ENCODE peak calls at places on chromosomes 1 and 21, in four cellular contexts. N is HL-60, E is K562, D is GM12878. C is an unnamed sample.

GRCh38 chr1:93846929-93847810 is 31.8 kb downstream of the DNTTIP2 start:
- DNase-seq in N (peak; percentile 74), D (peak; percentile 92), E (peak; percentile 90), C (peak; percentile 73)

GRCh38 chr1:30452925-30453324 is 270.5 kb downstream of the MATN1 start:
- DNase-seq in D (no peak), N (no peak), E (no peak), C (no peak)

GRCh38 chr21:36480618-36481017 is 696 bp upstream of the CLDN14 start:
- DNase-seq in N (no peak), E (no peak), D (no peak), C (no peak)

GRCh38 chr1:191151321-191151807 is 673.7 kb upstream of the BRINP3 start:
- DNase-seq in D (no peak), E (no peak), N (no peak), C (no peak)

GRCh38 chr21:23162213-23162946 is 2164.2 kb downstream of the NCAM2 start:
- DNase-seq in E (no peak), D (no peak), N (no peak), C (no peak)

GRCh38 chr1:109499661-109500536 is 6.0 kb downstream of the CYB561D1 start:
- DNase-seq in E (peak; percentile 81), D (no peak), N (no peak), C (no peak)

GRCh38 chr1:210598135-210598652 is 269.5 kb downstream of the HHAT start:
- DNase-seq in E (peak; percentile 43), N (peak; percentile 69), D (no peak), C (no peak)

GRCh38 chr1:183293243-183293642 is 107.2 kb downstream of the LAMC2 start:
- DNase-seq in D (no peak), N (no peak), E (no peak), C (no peak)

GRCh38 chr21:44819283-44820243 is 1.7 kb upstream of the SUMO3 start:
- DNase-seq in D (no peak), N (no peak), E (no peak), C (no peak)

GRCh38 chr1:27111771-27112573 is 43.0 kb downstream of the SLC9A1 start:
- DNase-seq in N (peak; percentile 99), D (no peak), E (peak; percentile 78), C (peak; percentile 84)

GRCh38 chr1:10045480-10046355 is 13.0 kb downstream of the UBE4B start:
- DNase-seq in E (peak; percentile 72), D (no peak), N (no peak), C (no peak)

GRCh38 chr1:225360119-225360518 is 67.7 kb downstream of the LBR start:
- DNase-seq in D (no peak), E (no peak), N (no peak), C (no peak)

GRCh38 chr1:40976952-40977690 is 2.4 kb upstream of the CTPS1 start:
- DNase-seq in E (no peak), D (no peak), N (no peak), C (no peak)

GRCh38 chr1:3170566-3171453 is 101.8 kb downstream of the PRDM16 start:
- DNase-seq in D (no peak), E (peak; percentile 26), N (no peak), C (no peak)

GRCh38 chr1:110003747-110004428 is 19.3 kb downstream of the AHCYL1 start:
- DNase-seq in N (peak; percentile 73), D (peak; percentile 45), E (peak; percentile 87), C (no peak)

GRCh38 chr1:116724765-116725375 is 29.4 kb upstream of the CD2 start:
- DNase-seq in N (no peak), D (no peak), E (peak; percentile 88), C (no peak)

GRCh38 chr21:38487906-38488639 is 10.2 kb downstream of the ERG start:
- DNase-seq in E (no peak), D (no peak), N (no peak), C (no peak)

GRCh38 chr1:181099152-181100014 is 10.9 kb downstream of the IER5 start:
- DNase-seq in E (no peak), N (no peak), D (peak; percentile 95), C (no peak)

GRCh38 chr1:77227383-77227782 is 8.2 kb upstream of the PIGK start:
- DNase-seq in E (no peak), N (no peak), D (no peak), C (no peak)

GRCh38 chr1:210920258-210920657 is 213.7 kb downstream of the KCNH1 start:
- DNase-seq in N (peak; percentile 4), D (no peak), E (no peak), C (no peak)

GRCh38 chr1:42136466-42136865 is 16.7 kb upstream of the GUCA2B start:
- DNase-seq in N (no peak), D (no peak), E (no peak), C (no peak)

GRCh38 chr1:235411489-235412486 is 44.6 kb downstream of the TBCE start:
- DNase-seq in E (peak; percentile 34), D (no peak), N (no peak), C (no peak)

GRCh38 chr1:233905416-233906051 is 1.1 kb downstream of the SLC35F3 start:
- DNase-seq in E (peak; percentile 9), D (no peak), N (no peak), C (no peak)

GRCh38 chr1:118913818-118914217 is 74.3 kb downstream of the TBX15 start:
- DNase-seq in E (no peak), N (no peak), D (no peak), C (no peak)

GRCh38 chr1:33397994-33398393 is 32.9 kb downstream of the PHC2 start:
- DNase-seq in N (no peak), E (no peak), D (no peak), C (no peak)

GRCh38 chr1:86913896-86914634 is at the start of gene SELENOF:
- DNase-seq in D (peak; percentile 100), N (peak; percentile 99), E (peak; percentile 99), C (peak; percentile 68)

GRCh38 chr1:228008391-228009115 is 1.8 kb downstream of the WNT3A start:
- DNase-seq in D (no peak), E (no peak), N (no peak), C (no peak)

GRCh38 chr1:101128851-101129250 is 103.3 kb upstream of the DPH5 start:
- DNase-seq in D (no peak), E (no peak), N (no peak), C (no peak)

GRCh38 chr1:207886227-207886626 is 24.7 kb downstream of the CD34 start:
- DNase-seq in N (no peak), D (no peak), E (no peak), C (no peak)

GRCh38 chr1:20640183-20640597 is 6.9 kb downstream of the PINK1 start:
- DNase-seq in E (peak; percentile 78), D (peak; percentile 11), N (no peak), C (peak; percentile 59)

GRCh38 chr1:33010946-33011731 is 25.5 kb downstream of the AK2 start:
- DNase-seq in E (no peak), N (no peak), D (no peak), C (no peak)

GRCh38 chr1:234342749-234343148 is 30.5 kb upstream of the COA6 start:
- DNase-seq in D (no peak), N (no peak), E (no peak), C (no peak)

GRCh38 chr1:174964261-174964984 is 35.3 kb upstream of the CACYBP start:
- DNase-seq in E (peak; percentile 90), D (no peak), N (peak; percentile 63), C (no peak)

GRCh38 chr1:63064135-63064534 is 258.2 kb upstream of the FOXD3 start:
- DNase-seq in N (no peak), D (no peak), E (no peak), C (no peak)

GRCh38 chr1:63073530-63074306 is 248.6 kb upstream of the FOXD3 start:
- DNase-seq in E (no peak), N (no peak), D (no peak), C (peak; percentile 14)

GRCh38 chr1:63068626-63069025 is 253.7 kb upstream of the FOXD3 start:
- DNase-seq in N (no peak), E (no peak), D (no peak), C (no peak)

GRCh38 chr1:63074321-63074720 is 248.0 kb upstream of the FOXD3 start:
- DNase-seq in D (no peak), N (no peak), E (no peak), C (no peak)

DNA sequence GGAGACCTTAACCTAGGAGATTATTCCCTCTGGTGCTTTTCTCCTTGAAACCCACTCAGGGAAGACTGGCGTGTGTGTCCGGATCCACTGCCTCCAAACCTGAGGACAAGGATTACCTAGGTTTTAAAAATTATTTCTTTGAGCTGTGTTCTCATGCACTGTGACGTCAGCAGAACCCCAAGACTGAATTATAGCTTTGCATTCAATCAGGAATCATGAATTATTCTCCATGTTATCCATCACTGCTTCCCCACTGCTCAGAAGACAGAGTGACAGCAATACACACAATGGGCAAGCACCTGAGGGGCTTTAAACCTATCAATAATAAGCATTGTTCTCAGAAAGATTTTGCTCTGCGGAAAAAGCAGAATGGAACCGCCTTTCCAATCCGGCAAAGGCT is 253.2 kb upstream of the FOXD3 start:
- DNase-seq in D (no peak), N (no peak), E (no peak), C (no peak)
- TF ChIP-seq POLR2AphosphoS5 in D (no peak), N (no peak), E (no peak), C (no peak)

DNA sequence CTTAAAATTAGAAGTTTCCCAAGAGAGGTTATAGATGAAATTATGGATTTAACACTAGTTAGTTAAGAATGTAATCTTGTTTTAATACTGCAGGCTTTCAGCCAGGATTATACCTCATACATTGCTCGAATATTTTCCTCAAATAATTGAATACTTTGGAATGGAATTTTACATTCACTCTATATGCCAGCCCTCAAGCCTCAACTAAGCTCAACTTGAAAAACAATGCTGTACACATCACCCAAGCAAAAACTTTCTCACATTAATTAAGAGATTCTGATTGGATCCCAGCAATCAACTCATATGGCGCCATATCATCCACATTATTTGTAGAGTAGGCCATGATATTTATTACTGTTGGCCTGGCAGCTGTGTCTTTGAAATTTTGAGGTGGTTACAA is 710.7 kb upstream of the ADAMTS5 start:
- DNase-seq in E (no peak), N (no peak), D (no peak), C (no peak)
- TF ChIP-seq SPI1 in E (no peak), N (no peak), D (no peak), C (no peak)

DNA sequence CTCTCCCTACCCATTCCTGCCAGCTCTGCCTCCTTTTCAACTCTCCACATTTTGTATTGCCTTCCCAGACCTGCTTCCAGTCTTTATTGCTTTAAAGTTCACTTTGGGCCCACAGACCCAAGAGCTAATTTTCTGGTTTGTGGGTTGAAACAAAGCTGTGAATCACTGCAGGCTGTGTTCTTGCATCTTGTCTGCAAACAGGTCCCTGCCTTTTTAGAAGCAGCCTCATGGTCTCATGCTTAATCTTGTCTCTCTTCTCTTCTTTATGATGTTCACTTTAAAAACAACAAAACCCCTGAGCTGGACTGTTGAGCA is 3.8 kb downstream of the BTG2 start:
- DNase-seq in D (no peak), N (no peak), E (no peak), C (no peak)
- TF ChIP-seq POLR2AphosphoS5 in D (peak; percentile 22), N (no peak), E (no peak), C (no peak)

GRCh38 chr21:35208810-35209517 is 159.9 kb upstream of the RUNX1 start:
- DNase-seq in D (no peak), N (no peak), E (no peak), C (no peak)
- TF ChIP-seq SPI1 in D (no peak), N (no peak), E (no peak), C (no peak)

C was measured in GM12891.